ENCODE peak calls at places on chromosomes 4 and X, in six cellular contexts. W, C, N, P, T and D are unnamed samples.

GRCh38 chr4:163495900-163496299 is 1.4 kb downstream of the TMA16 start:
- DNase-seq in W (no peak), C (no peak), N (peak), P (no peak), T (peak), D (peak)

GRCh38 chrX:108322243-108322642 is 116.0 kb downstream of the COL4A6 start:
- DNase-seq in W (no peak), C (no peak), N (no peak), P (no peak), T (no peak), D (no peak)

GRCh38 chr4:41256131-41256739 is 493 bp upstream of the UCHL1 start:
- DNase-seq in W (peak), C (no peak), N (no peak), P (no peak), T (no peak), D (no peak)

GRCh38 chrX:24647257-24648058 is at the start of gene PCYT1B:
- DNase-seq in W (no peak), C (no peak), N (peak), P (peak), T (no peak), D (peak)

GRCh38 chr4:156764846-156765245 is 206.8 kb downstream of the PDGFC start:
- DNase-seq in W (no peak), C (no peak), N (no peak), P (no peak), T (no peak), D (no peak)

GRCh38 chrX:9522756-9523155 is 57.9 kb downstream of the TBL1X start:
- DNase-seq in W (no peak), C (no peak), N (no peak), P (no peak), T (no peak), D (no peak)

GRCh38 chr4:23819041-23819511 is 70.8 kb downstream of the PPARGC1A start:
- DNase-seq in W (no peak), C (no peak), N (no peak), P (no peak), T (no peak), D (no peak)

GRCh38 chr4:99359480-99360204 is 7.1 kb upstream of the ADH1C start:
- DNase-seq in W (no peak), C (no peak), N (no peak), P (no peak), T (no peak), D (no peak)

GRCh38 chr4:14667624-14668295 is 334.5 kb upstream of the CPEB2 start:
- DNase-seq in W (no peak), C (no peak), N (no peak), P (no peak), T (no peak), D (no peak)

GRCh38 chr4:14064969-14065368 is 437.4 kb upstream of the BOD1L1 start:
- DNase-seq in W (no peak), C (no peak), N (no peak), P (no peak), T (no peak), D (no peak)

GRCh38 chr4:106691749-106692148 is 323.2 kb upstream of the GIMD1 start:
- DNase-seq in W (no peak), C (no peak), N (peak), P (no peak), T (no peak), D (no peak)
- TF ChIP-seq CTCF in W (no peak), C (no peak), N (no peak), P (no peak), T (no peak), D (no peak)

DNA sequence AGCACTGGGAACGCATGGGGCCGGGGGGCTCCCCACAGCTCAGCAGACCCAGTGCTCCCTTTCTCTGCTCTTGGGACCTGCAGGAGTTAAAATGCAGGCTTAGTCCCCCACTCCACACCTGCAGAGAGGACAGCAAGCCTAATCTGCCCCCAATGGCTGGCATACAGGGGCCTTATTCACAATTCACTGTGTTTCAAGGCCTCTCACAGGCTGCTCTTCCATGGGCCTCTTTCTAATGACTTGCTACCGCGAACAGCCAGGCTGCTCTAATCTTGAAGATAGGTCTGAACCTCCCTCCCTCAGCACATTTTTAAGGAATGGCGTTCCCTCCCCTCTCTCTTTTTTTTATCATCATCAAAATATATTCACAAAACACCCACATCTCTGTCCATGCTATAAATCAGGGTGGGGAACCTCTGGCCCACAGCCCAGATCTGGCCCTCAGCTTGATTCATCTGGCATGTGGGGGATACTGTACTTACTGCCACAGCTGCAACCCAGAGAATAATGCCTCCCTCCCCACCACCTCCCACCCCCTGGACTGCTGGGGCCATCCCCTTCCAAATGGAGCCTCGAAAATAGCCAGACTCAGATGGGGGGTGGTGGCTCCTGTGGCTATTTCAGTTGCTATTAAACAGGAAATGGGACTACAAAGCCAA is 76.2 kb upstream of the PLAC1 start:
- DNase-seq in W (no peak), C (no peak), N (peak), P (no peak), T (no peak), D (no peak)
- TF ChIP-seq MAX in W (no peak), C (no peak), N (no peak), P (no peak), T (no peak), D (no peak)

DNA sequence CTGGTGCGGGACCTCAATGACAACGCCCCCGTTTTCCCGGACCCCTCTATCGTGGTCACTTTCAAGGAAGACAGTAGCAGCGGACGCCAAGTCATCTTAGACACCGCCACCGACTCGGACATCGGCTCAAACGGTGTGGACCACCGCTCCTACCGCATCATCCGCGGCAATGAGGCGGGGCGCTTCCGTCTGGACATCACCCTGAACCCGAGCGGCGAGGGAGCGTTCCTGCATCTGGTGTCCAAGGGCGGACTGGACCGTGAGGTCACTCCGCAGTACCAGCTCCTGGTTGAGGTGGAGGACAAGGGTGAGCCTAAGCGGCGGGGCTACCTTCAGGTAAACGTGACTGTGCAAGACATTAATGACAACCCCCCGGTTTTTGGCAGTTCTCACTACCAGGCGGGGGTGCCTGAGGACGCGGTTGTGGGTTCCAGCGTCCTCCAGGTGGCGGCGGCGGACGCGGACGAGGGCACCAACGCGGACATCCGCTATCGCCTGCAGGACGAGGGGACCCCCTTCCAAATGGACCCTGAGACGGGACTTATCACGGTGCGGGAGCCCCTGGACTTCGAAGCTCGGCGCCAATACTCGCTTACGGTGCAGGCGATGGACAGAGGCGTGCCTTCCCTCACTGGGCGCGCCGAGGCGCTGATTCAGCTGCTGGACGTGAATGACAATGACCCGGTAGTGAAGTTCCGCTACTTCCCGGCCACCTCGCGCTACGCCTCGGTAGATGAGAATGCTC is 2.2 kb downstream of the FAT4 start:
- DNase-seq in W (peak), C (no peak), N (peak), P (no peak), T (no peak), D (no peak)
- TF ChIP-seq MYC in W (no peak), C (no peak), N (no peak), P (no peak), T (no peak), D (no peak)

GRCh38 chrX:413322-414201 is 26.9 kb upstream of the PPP2R3B start:
- DNase-seq in W (no peak), C (no peak), N (peak), P (no peak), T (no peak), D (no peak)
- TF ChIP-seq CTCF in W (no peak), C (no peak), N (no peak), P (no peak), T (no peak), D (no peak)

DNA sequence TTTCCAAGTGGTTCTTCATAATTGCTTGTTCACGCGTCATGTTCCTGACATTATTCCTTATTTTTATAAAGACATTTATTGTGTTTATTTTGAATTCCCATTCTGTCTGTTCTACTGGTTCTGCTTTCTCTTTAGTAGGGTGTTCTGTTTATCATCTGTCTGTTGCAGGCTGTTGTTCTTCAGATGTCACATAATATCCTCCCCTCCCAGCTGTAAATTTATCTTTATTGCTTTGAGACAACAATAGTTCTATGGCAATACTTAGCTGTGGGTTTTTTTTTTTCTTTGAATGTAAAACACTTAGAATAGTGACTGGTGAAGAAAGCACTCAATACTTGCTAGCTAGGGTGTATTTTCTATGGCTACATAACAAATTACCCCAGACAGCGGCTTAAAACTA is 63.6 kb upstream of the ENPEP start:
- DNase-seq in W (no peak), C (no peak), N (no peak), P (no peak), T (no peak), D (no peak)
- TF ChIP-seq MAX in W (no peak), C (no peak), N (no peak), P (no peak), T (no peak), D (no peak)